ENCODE peak calls at places on chromosomes 4 and X, in ten cellular contexts. E is GM04504; G is activated CD4-positive, alpha-beta T cell treated with anti-CD3 and anti-CD28 coated beads, Interleukin-2, amount 50 U/mL, for 4 hours; Z is A549; U is CD8-positive, alpha-beta T cell; Y is ELR; A is left cardiac atrium; P is WERI-Rb-1; N is RKO; H is astrocyte of the spinal cord. T is an unnamed sample.
A peak's percentile ranks its signal among the peaks of the same experiment; 100 is the strongest.

GRCh38 chr4:55367084-55367722 is 21.2 kb downstream of the SRD5A3 start:
- DNase-seq in Z (no peak), Y (no peak), U (no peak), H (peak; percentile 72), E (no peak), G (no peak), P (no peak), N (no peak), A (no peak), T (no peak)

GRCh38 chr4:13893987-13894386 is 266.5 kb upstream of the BOD1L1 start:
- DNase-seq in Y (no peak), H (no peak), A (no peak), N (no peak), E (no peak), Z (no peak), G (no peak), P (no peak), U (no peak), T (no peak)

GRCh38 chr4:137960371-137961050 is 281.6 kb downstream of the SLC7A11 start:
- DNase-seq in G (no peak), P (no peak), H (peak; percentile 86), E (peak; percentile 75), A (no peak), U (no peak), Y (peak; percentile 78), Z (no peak), N (peak; percentile 75), T (no peak)

GRCh38 chrX:41025926-41026325 is 59.3 kb upstream of the USP9X start:
- DNase-seq in Z (no peak), Y (no peak), H (no peak), N (no peak), U (no peak), A (no peak), G (no peak), P (no peak), E (no peak), T (no peak)

GRCh38 chr4:8516061-8516573 is 64.1 kb upstream of the GPR78 start:
- DNase-seq in Y (no peak), A (no peak), P (no peak), G (no peak), N (no peak), U (no peak), Z (no peak), H (no peak), E (no peak), T (no peak)

GRCh38 chr4:5824635-5825034 is 68.3 kb downstream of the CRMP1 start:
- DNase-seq in Y (peak; percentile 62), G (no peak), P (peak; percentile 46), U (no peak), H (peak; percentile 39), E (no peak), Z (peak; percentile 44), N (peak; percentile 63), A (no peak), T (no peak)

GRCh38 chr4:143202824-143203223 is 18.1 kb downstream of the USP38 start:
- DNase-seq in H (peak; percentile 44), G (no peak), A (no peak), P (no peak), U (no peak), Y (peak; percentile 28), Z (no peak), N (peak; percentile 40), E (no peak), T (no peak)

GRCh38 chr4:118927976-118928375 is 39.3 kb downstream of the SYNPO2 start:
- DNase-seq in E (no peak), H (no peak), N (no peak), G (no peak), A (peak; percentile 60), U (no peak), Z (no peak), P (no peak), Y (no peak), T (no peak)

GRCh38 chr4:138561276-138561880 is 319.2 kb upstream of the SLC7A11 start:
- DNase-seq in Z (no peak), P (no peak), A (no peak), Y (no peak), G (no peak), E (no peak), H (no peak), U (no peak), N (no peak), T (no peak)

GRCh38 chr4:78099058-78099457 is 41.9 kb downstream of the FRAS1 start:
- DNase-seq in P (no peak), A (peak; percentile 20), H (no peak), Z (no peak), N (no peak), E (no peak), U (no peak), Y (no peak), G (no peak), T (no peak)

GRCh38 chr4:94484818-94485217 is 33.1 kb downstream of the PDLIM5 start:
- DNase-seq in P (no peak), Y (no peak), Z (no peak), E (no peak), A (no peak), H (no peak), U (no peak), G (no peak), N (no peak), T (no peak)

GRCh38 chr4:141447761-141448160 is 188.6 kb upstream of the IL15 start:
- DNase-seq in U (no peak), N (no peak), P (no peak), Z (no peak), Y (no peak), A (no peak), E (no peak), G (no peak), H (no peak), T (no peak)

GRCh38 chrX:133495464-133496391 is 80.4 kb upstream of the GPC4 start:
- DNase-seq in P (no peak), G (no peak), A (peak; percentile 28), N (no peak), H (peak; percentile 67), U (no peak), Z (no peak), E (peak; percentile 48), Y (no peak), T (no peak)

GRCh38 chr4:53990641-53991040 is 73.8 kb downstream of the CHIC2 start:
- DNase-seq in Y (no peak), U (no peak), E (no peak), P (no peak), Z (no peak), G (no peak), H (no peak), N (no peak), A (no peak), T (no peak)

GRCh38 chr4:23720556-23720955 is 169.3 kb downstream of the PPARGC1A start:
- DNase-seq in A (no peak), N (no peak), H (peak; percentile 12), P (no peak), Z (no peak), Y (no peak), G (no peak), E (no peak), U (no peak), T (no peak)

GRCh38 chr4:170853422-170854021 is 763.8 kb upstream of the AADAT start:
- DNase-seq in Y (peak; percentile 46), G (no peak), E (peak; percentile 12), N (peak; percentile 73), Z (no peak), P (peak; percentile 73), H (peak; percentile 41), A (peak; percentile 20), U (no peak), T (peak; percentile 41)

GRCh38 chrX:39896951-39897740 is 200.6 kb downstream of the BCOR start:
- DNase-seq in U (no peak), P (no peak), E (no peak), Y (peak; percentile 50), N (no peak), A (peak; percentile 36), H (peak; percentile 64), Z (no peak), G (no peak), T (peak; percentile 49)

GRCh38 chr4:110152386-110152785 is 46.0 kb downstream of the ELOVL6 start:
- DNase-seq in P (no peak), G (no peak), N (no peak), A (no peak), U (no peak), E (no peak), H (no peak), Y (no peak), Z (no peak), T (no peak)

GRCh38 chr4:24042094-24042493 is 152.2 kb upstream of the PPARGC1A start:
- DNase-seq in Y (peak; percentile 81), Z (no peak), N (no peak), U (no peak), P (no peak), A (no peak), G (no peak), E (peak; percentile 67), H (peak; percentile 61), T (no peak)

GRCh38 chrX:136251042-136251991 is at the start of gene MAP7D3:
- DNase-seq in Y (peak; percentile 71), U (peak; percentile 72), G (peak; percentile 49), P (peak; percentile 50), Z (peak; percentile 54), A (peak; percentile 77), E (no peak), N (peak; percentile 52), H (peak; percentile 29), T (peak; percentile 80)

GRCh38 chr4:107760281-107760947 is 40.4 kb upstream of the PAPSS1 start:
- DNase-seq in E (no peak), G (no peak), Z (peak; percentile 7), U (no peak), Y (peak; percentile 13), A (peak; percentile 19), N (no peak), H (no peak), P (no peak), T (peak; percentile 48)

GRCh38 chr4:143597271-143597670 is 83.8 kb downstream of the SMARCA5 start:
- DNase-seq in U (no peak), Y (no peak), G (no peak), A (no peak), Z (no peak), N (no peak), H (no peak), P (no peak), E (no peak), T (no peak)

GRCh38 chr4:90572996-90573395 is 445.8 kb downstream of the CCSER1 start:
- DNase-seq in P (no peak), E (no peak), N (no peak), A (no peak), G (no peak), H (no peak), Z (no peak), U (no peak), Y (no peak), T (no peak)

GRCh38 chr4:135269125-135269772 is 1067.7 kb upstream of the PABPC4L start:
- DNase-seq in A (no peak), U (no peak), H (no peak), P (no peak), Y (no peak), Z (no peak), N (no peak), E (no peak), G (no peak), T (no peak)

GRCh38 chrX:97389761-97390192 is 506.1 kb downstream of the RPA4 start:
- DNase-seq in H (peak; percentile 82), P (no peak), U (no peak), Y (peak; percentile 77), Z (no peak), G (no peak), N (peak; percentile 76), E (peak; percentile 41), A (no peak), T (no peak)

GRCh38 chrX:8849945-8850344 is 48.8 kb upstream of the FAM9A start:
- DNase-seq in P (no peak), Y (no peak), E (no peak), A (no peak), N (peak; percentile 55), G (no peak), Z (no peak), H (no peak), U (no peak), T (no peak)

GRCh38 chr4:8700576-8700975 is 108.0 kb downstream of the CPZ start:
- DNase-seq in N (no peak), H (no peak), P (no peak), E (no peak), A (no peak), Z (no peak), Y (no peak), G (no peak), U (no peak), T (no peak)

GRCh38 chrX:68710870-68711576 is 63.6 kb downstream of the STARD8 start:
- DNase-seq in A (peak; percentile 32), Z (peak; percentile 73), P (peak; percentile 68), Y (peak; percentile 69), U (no peak), H (peak; percentile 37), E (no peak), G (no peak), N (peak; percentile 35), T (no peak)